ENCODE peak calls at places on chromosomes 4 and X, in five cellular contexts. One of them, this sample, is unnamed.

GRCh38 chrX:41600266-41600665 is 88.5 kb upstream of the GPR34 start:
- DNase-seq in SK-N-SH: no peak
- DNase-seq in GM12878: no peak
- DNase-seq in K562: no peak
- DNase-seq in GM12891: no peak
- DNase-seq in this sample: no peak

GRCh38 chrX:99301990-99302389 is 1108.1 kb downstream of the PCDH19 start:
- DNase-seq in SK-N-SH: peak; percentile 3
- DNase-seq in K562: no peak
- DNase-seq in GM12878: no peak
- DNase-seq in GM12891: peak; percentile 0
- DNase-seq in this sample: no peak

GRCh38 chr4:89324671-89325070 is 17.1 kb upstream of the GPRIN3 start:
- DNase-seq in GM12878: peak; percentile 19
- DNase-seq in SK-N-SH: no peak
- DNase-seq in K562: no peak
- DNase-seq in GM12891: no peak
- DNase-seq in this sample: no peak

GRCh38 chr4:74189331-74190043 is 31.6 kb downstream of the MTHFD2L start:
- DNase-seq in SK-N-SH: peak; percentile 22
- DNase-seq in K562: peak; percentile 33
- DNase-seq in GM12878: peak; percentile 25
- DNase-seq in GM12891: no peak
- DNase-seq in this sample: no peak

GRCh38 chr4:108529102-108529501 is 91.3 kb upstream of the RPL34 start:
- DNase-seq in SK-N-SH: no peak
- DNase-seq in GM12891: no peak
- DNase-seq in K562: no peak
- DNase-seq in GM12878: no peak
- DNase-seq in this sample: no peak

GRCh38 chrX:69371159-69371558 is 133.0 kb upstream of the NALF2 start:
- DNase-seq in K562: no peak
- DNase-seq in GM12878: no peak
- DNase-seq in SK-N-SH: no peak
- DNase-seq in GM12891: no peak
- DNase-seq in this sample: no peak

GRCh38 chrX:100748133-100748532 is 16.2 kb upstream of the SYTL4 start:
- DNase-seq in SK-N-SH: no peak
- DNase-seq in K562: no peak
- DNase-seq in GM12878: no peak
- DNase-seq in GM12891: no peak
- DNase-seq in this sample: no peak

GRCh38 chr4:48960988-48961635 is 25.0 kb upstream of the CWH43 start:
- DNase-seq in SK-N-SH: no peak
- DNase-seq in K562: no peak
- DNase-seq in GM12891: no peak
- DNase-seq in GM12878: no peak
- DNase-seq in this sample: no peak

GRCh38 chr4:98618670-98619069 is 39.7 kb downstream of the TSPAN5 start:
- DNase-seq in SK-N-SH: no peak
- DNase-seq in K562: no peak
- DNase-seq in GM12878: no peak
- DNase-seq in GM12891: no peak
- DNase-seq in this sample: no peak

GRCh38 chr4:6525474-6525873 is 49.5 kb upstream of the MAN2B2 start:
- DNase-seq in SK-N-SH: no peak
- DNase-seq in GM12891: no peak
- DNase-seq in K562: no peak
- DNase-seq in GM12878: no peak
- DNase-seq in this sample: no peak

GRCh38 chr4:87354168-87355102 is 31.8 kb upstream of the HSD17B13 start:
- DNase-seq in GM12878: no peak
- DNase-seq in K562: no peak
- DNase-seq in GM12891: no peak
- DNase-seq in SK-N-SH: no peak
- DNase-seq in this sample: no peak
- TF ChIP-seq TAF1 in GM12878: no peak
- TF ChIP-seq TAF1 in K562: no peak
- TF ChIP-seq TAF1 in GM12891: no peak
- TF ChIP-seq TAF1 in SK-N-SH: no peak
- TF ChIP-seq TAF1 in this sample: no peak

GRCh38 chrX:155938132-155938531 is 57.0 kb downstream of the VAMP7 start:
- DNase-seq in GM12891: no peak
- DNase-seq in GM12878: no peak
- DNase-seq in SK-N-SH: no peak
- DNase-seq in K562: no peak
- DNase-seq in this sample: no peak
- TF ChIP-seq POLR2AphosphoS5 in GM12891: no peak
- TF ChIP-seq POLR2AphosphoS5 in GM12878: no peak
- TF ChIP-seq POLR2AphosphoS5 in SK-N-SH: no peak
- TF ChIP-seq POLR2AphosphoS5 in K562: no peak
- TF ChIP-seq POLR2AphosphoS5 in this sample: no peak

GRCh38 chrX:49175435-49175834 is 3.7 kb downstream of the PLP2 start:
- DNase-seq in K562: no peak
- DNase-seq in GM12878: no peak
- DNase-seq in GM12891: no peak
- DNase-seq in SK-N-SH: no peak
- DNase-seq in this sample: no peak

GRCh38 chrX:49171752-49172279 is at the start of gene PLP2:
- DNase-seq in SK-N-SH: peak; percentile 76
- DNase-seq in K562: peak; percentile 51
- DNase-seq in GM12878: no peak
- DNase-seq in GM12891: no peak
- DNase-seq in this sample: no peak

GRCh38 chrX:49175875-49176274 is 4.2 kb downstream of the PLP2 start:
- DNase-seq in GM12878: no peak
- DNase-seq in GM12891: no peak
- DNase-seq in SK-N-SH: no peak
- DNase-seq in K562: no peak
- DNase-seq in this sample: no peak

GRCh38 chrX:49174723-49175122 is 3.0 kb downstream of the PLP2 start:
- DNase-seq in GM12878: no peak
- DNase-seq in K562: no peak
- DNase-seq in GM12891: no peak
- DNase-seq in SK-N-SH: no peak
- DNase-seq in this sample: no peak

GRCh38 chrX:49172280-49172780 is 632 bp downstream of the PLP2 start:
- DNase-seq in SK-N-SH: peak; percentile 75
- DNase-seq in GM12891: peak; percentile 52
- DNase-seq in GM12878: no peak
- DNase-seq in K562: peak; percentile 53
- DNase-seq in this sample: no peak
- TF ChIP-seq TAF1 in SK-N-SH: no peak
- TF ChIP-seq TAF1 in GM12891: no peak
- TF ChIP-seq TAF1 in GM12878: no peak
- TF ChIP-seq TAF1 in K562: no peak
- TF ChIP-seq TAF1 in this sample: no peak

DNA sequence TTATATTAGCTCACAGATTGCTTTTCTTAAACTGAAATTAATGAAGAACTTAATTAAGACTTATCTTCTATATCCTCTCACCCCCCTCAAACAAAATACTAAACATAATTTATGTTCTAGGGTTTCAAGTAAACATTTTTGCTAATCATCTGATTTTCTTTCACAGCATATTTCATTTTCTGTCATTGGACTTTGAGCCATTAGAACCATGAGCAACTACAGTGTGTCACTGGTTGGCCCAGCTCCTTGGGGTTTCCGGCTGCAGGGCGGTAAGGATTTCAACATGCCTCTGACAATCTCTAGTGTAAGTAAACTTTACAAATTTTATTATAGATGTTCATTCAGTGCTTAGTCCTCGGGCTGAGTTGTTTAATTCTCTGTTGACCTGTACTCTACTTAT is 3.3 kb downstream of the PDLIM5 start:
- DNase-seq in K562: no peak
- DNase-seq in GM12891: no peak
- DNase-seq in GM12878: no peak
- DNase-seq in SK-N-SH: no peak
- DNase-seq in this sample: no peak
- TF ChIP-seq POLR2AphosphoS5 in K562: peak; percentile 26
- TF ChIP-seq POLR2AphosphoS5 in GM12891: no peak
- TF ChIP-seq POLR2AphosphoS5 in GM12878: no peak
- TF ChIP-seq POLR2AphosphoS5 in SK-N-SH: no peak
- TF ChIP-seq POLR2AphosphoS5 in this sample: no peak

DNA sequence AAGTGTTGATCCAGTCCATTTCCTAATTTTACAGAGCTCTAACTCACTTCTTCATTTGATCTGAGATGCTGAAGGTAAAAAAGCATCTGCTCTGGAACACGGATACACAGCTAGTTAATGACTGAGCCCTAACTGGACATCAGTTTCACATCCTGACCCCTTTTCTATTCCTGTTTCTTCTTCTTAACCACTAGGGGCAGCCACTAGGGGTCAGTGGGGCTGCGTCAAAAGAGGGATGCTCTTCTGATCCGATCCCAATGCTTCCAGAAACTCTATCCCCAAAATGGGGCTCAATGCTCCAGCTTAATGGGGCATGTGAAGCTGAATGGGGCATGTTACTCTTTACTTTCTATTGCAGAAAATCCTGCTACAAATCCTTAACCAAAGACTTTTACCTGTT is 33.4 kb upstream of the PHKA2 start:
- DNase-seq in GM12878: no peak
- DNase-seq in SK-N-SH: peak; percentile 73
- DNase-seq in GM12891: no peak
- DNase-seq in K562: peak; percentile 45
- DNase-seq in this sample: peak; percentile 22
- TF ChIP-seq TAF1 in GM12878: no peak
- TF ChIP-seq TAF1 in SK-N-SH: no peak
- TF ChIP-seq TAF1 in GM12891: no peak
- TF ChIP-seq TAF1 in K562: no peak
- TF ChIP-seq TAF1 in this sample: no peak